ENCODE peak calls at places on chromosome 6, in six cellular contexts. E is T-helper 1 cell; Y is AG10803; C is tibial artery; V is pancreas; I is stimulated activated CD8-positive, alpha-beta memory T cell treated with anti-CD3 and anti-CD28 coated beads, Interleukin-7, amount 100 ng/mL, for 4 hours. F is an unnamed sample.

GRCh38 chr6:98970469-98970868 is 22.7 kb upstream of the FBXL4 start:
- DNase-seq in Y (no peak), C (no peak), E (no peak), V (no peak), I (no peak), F (no peak)

GRCh38 chr6:156953478-156954146 is 176.4 kb downstream of the ARID1B start:
- DNase-seq in Y (peak; percentile 99), C (no peak), V (no peak), E (peak; percentile 32), I (no peak), F (no peak)

GRCh38 chr6:169591616-169592015 is 110.2 kb downstream of the WDR27 start:
- DNase-seq in Y (no peak), V (no peak), C (no peak), E (no peak), I (no peak), F (no peak)

GRCh38 chr6:137926207-137926731 is 59.2 kb downstream of the TNFAIP3 start:
- DNase-seq in I (no peak), C (no peak), E (no peak), V (no peak), Y (peak; percentile 94), F (no peak)

GRCh38 chr6:68126089-68126749 is 508.9 kb upstream of the ADGRB3 start:
- DNase-seq in V (no peak), C (no peak), I (no peak), E (no peak), Y (no peak), F (no peak)

GRCh38 chr6:26103770-26104456 is 16.7 kb downstream of the HFE start:
- DNase-seq in Y (peak; percentile 94), I (peak; percentile 84), E (peak; percentile 98), V (peak; percentile 88), C (peak; percentile 87), F (no peak)

GRCh38 chr6:56430629-56431600 is 183.5 kb upstream of the COL21A1 start:
- DNase-seq in V (no peak), E (no peak), C (no peak), I (no peak), Y (no peak), F (no peak)

GRCh38 chr6:33848498-33848897 is 44.7 kb upstream of the MLN start:
- DNase-seq in E (no peak), C (no peak), Y (no peak), I (no peak), V (no peak), F (no peak)

GRCh38 chr6:142878407-142878806 is 66.6 kb downstream of the HIVEP2 start:
- DNase-seq in E (peak; percentile 47), I (no peak), C (no peak), V (no peak), Y (peak; percentile 43), F (no peak)

GRCh38 chr6:142316791-142317368 is 15.1 kb downstream of the ADGRG6 start:
- DNase-seq in I (no peak), V (no peak), E (no peak), Y (no peak), C (no peak), F (no peak)

GRCh38 chr6:36836091-36836770 is 3.0 kb downstream of the CPNE5 start:
- DNase-seq in Y (no peak), E (no peak), C (no peak), V (no peak), I (no peak), F (no peak)

GRCh38 chr6:37696220-37696840 is 1.4 kb downstream of the MDGA1 start:
- DNase-seq in I (no peak), C (peak; percentile 30), V (peak; percentile 71), Y (peak; percentile 43), E (peak; percentile 32), F (no peak)

GRCh38 chr6:141103246-141103645 is 1029.5 kb upstream of the GJE1 start:
- DNase-seq in C (no peak), I (no peak), Y (peak; percentile 62), V (no peak), E (no peak), F (no peak)

GRCh38 chr6:77467038-77467437 is 3.7 kb upstream of the HTR1B start:
- DNase-seq in C (no peak), I (no peak), E (no peak), Y (no peak), V (no peak), F (no peak)

GRCh38 chr6:117477988-117478852 is 4.3 kb upstream of the DCBLD1 start:
- DNase-seq in I (no peak), C (no peak), V (no peak), Y (no peak), E (peak; percentile 41), F (no peak)

GRCh38 chr6:151058021-151058733 is 181.6 kb upstream of the AKAP12 start:
- DNase-seq in I (no peak), V (no peak), C (no peak), E (no peak), Y (no peak), F (no peak)

GRCh38 chr6:131763749-131764148 is 44.1 kb upstream of the ENPP1 start:
- DNase-seq in E (no peak), I (no peak), Y (no peak), C (no peak), V (no peak), F (no peak)

GRCh38 chr6:168414696-168415095 is 26.3 kb upstream of the SMOC2 start:
- DNase-seq in C (no peak), Y (no peak), V (no peak), I (no peak), E (no peak), F (no peak)

GRCh38 chr6:73388800-73389512 is 5.7 kb upstream of the DDX43 start:
- DNase-seq in C (peak; percentile 42), V (peak; percentile 69), E (peak; percentile 79), I (peak; percentile 45), Y (peak; percentile 42), F (peak; percentile 80)

GRCh38 chr6:113383701-113384100 is 473.4 kb upstream of the MARCKS start:
- DNase-seq in V (no peak), Y (no peak), E (no peak), C (no peak), I (no peak), F (no peak)

GRCh38 chr6:85674604-85675003 is 31.9 kb upstream of the SYNCRIP start:
- DNase-seq in C (no peak), E (no peak), V (no peak), I (no peak), Y (no peak), F (no peak)

GRCh38 chr6:111888928-111889696 is 15.9 kb upstream of the FYN start:
- DNase-seq in E (no peak), C (peak; percentile 33), V (no peak), Y (peak; percentile 29), I (no peak), F (no peak)

GRCh38 chr6:22357724-22358189 is 60.9 kb upstream of the PRL start:
- DNase-seq in Y (no peak), V (no peak), E (no peak), C (no peak), I (no peak), F (no peak)

GRCh38 chr6:17300637-17301036 is 19.5 kb downstream of the RBM24 start:
- DNase-seq in C (no peak), E (no peak), V (no peak), Y (no peak), I (no peak), F (no peak)

GRCh38 chr6:135097172-135097571 is 42.5 kb upstream of the HBS1L start:
- DNase-seq in Y (no peak), E (no peak), C (no peak), V (no peak), I (no peak), F (no peak)

GRCh38 chr6:108134213-108134973 is 31.4 kb upstream of the NR2E1 start:
- DNase-seq in V (no peak), E (no peak), Y (no peak), I (no peak), C (no peak), F (no peak)

F was measured in iPS DF 6.9.